ENCODE peak calls at places on chromosomes 5 and 9, in nine cellular contexts. F, B, P, N, W, O, G, E and D are unnamed samples.
A peak's percentile ranks its signal among the peaks of the same experiment; 100 is the strongest.

GRCh38 chr5:176658007-176658599 is 10.8 kb downstream of the TSPAN17 start:
- DNase-seq in W (no peak), P (peak; percentile 74), N (peak; percentile 72), E (no peak), G (peak; percentile 74), O (peak; percentile 59), F (peak; percentile 70), B (peak; percentile 69), D (peak; percentile 62)

GRCh38 chr5:172724203-172724602 is 46.8 kb downstream of the DUSP1 start:
- DNase-seq in N (no peak), W (no peak), P (no peak), F (no peak), G (no peak), O (peak; percentile 72), E (no peak), B (no peak), D (no peak)

GRCh38 chr5:50966986-50967385 is 300.5 kb downstream of the PARP8 start:
- DNase-seq in O (no peak), N (no peak), P (no peak), W (no peak), B (no peak), E (no peak), F (no peak), G (no peak), D (peak; percentile 51)

GRCh38 chr5:73638344-73639095 is 12.5 kb downstream of the ARHGEF28 start:
- DNase-seq in N (no peak), W (no peak), G (no peak), P (peak; percentile 87), O (no peak), E (no peak), B (no peak), F (no peak), D (peak; percentile 68)

GRCh38 chr9:122220673-122221222 is 8.0 kb downstream of the LHX6 start:
- DNase-seq in E (no peak), W (no peak), B (no peak), P (no peak), G (no peak), F (no peak), N (no peak), O (no peak), D (no peak)

GRCh38 chr9:111838439-111838838 is 43.7 kb upstream of the SHOC1 start:
- DNase-seq in F (no peak), N (no peak), E (no peak), W (no peak), G (no peak), P (no peak), O (no peak), B (no peak), D (no peak)

GRCh38 chr9:111762546-111762945 is 32.2 kb downstream of the SHOC1 start:
- DNase-seq in G (no peak), P (no peak), B (no peak), N (no peak), F (no peak), E (no peak), W (no peak), O (no peak), D (no peak)

GRCh38 chr5:142644640-142645361 is 41.1 kb downstream of the FGF1 start:
- DNase-seq in O (peak; percentile 42), G (no peak), W (peak; percentile 99), P (peak; percentile 100), F (no peak), N (no peak), E (no peak), B (no peak), D (peak; percentile 98)

GRCh38 chr5:115549154-115549553 is 4.6 kb upstream of the FEM1C start:
- DNase-seq in B (peak; percentile 34), G (peak; percentile 58), W (no peak), N (no peak), E (no peak), O (no peak), P (no peak), F (no peak), D (no peak)

GRCh38 chr9:2846115-2846514 is 2.2 kb upstream of the PUM3 start:
- DNase-seq in P (no peak), W (no peak), O (no peak), E (no peak), F (no peak), G (no peak), N (no peak), B (no peak), D (no peak)

GRCh38 chr9:134242706-134243105 is 78.3 kb upstream of the RNU6ATAC start:
- DNase-seq in P (no peak), G (no peak), E (no peak), N (no peak), B (no peak), O (no peak), W (no peak), F (no peak), D (no peak)

GRCh38 chr5:55226027-55226933 is 835 bp downstream of the MCIDAS start:
- DNase-seq in B (peak; percentile 72), E (peak; percentile 65), G (peak; percentile 74), F (peak; percentile 82), W (no peak), O (no peak), P (peak; percentile 25), N (peak; percentile 63), D (peak; percentile 34)

GRCh38 chr5:133610489-133611356 is 1.6 kb downstream of the FSTL4 start:
- DNase-seq in W (no peak), O (peak; percentile 69), G (peak; percentile 73), P (no peak), N (peak; percentile 76), B (peak; percentile 81), E (no peak), F (peak; percentile 73), D (peak; percentile 60)

GRCh38 chr5:93355691-93356090 is 225.3 kb downstream of the NR2F1-AS1 start:
- DNase-seq in N (no peak), F (no peak), E (no peak), B (no peak), P (no peak), W (no peak), O (no peak), G (no peak), D (no peak)

GRCh38 chr9:88090151-88090581 is 48.1 kb downstream of the SPATA31C2 start:
- DNase-seq in O (peak; percentile 89), G (no peak), B (no peak), F (no peak), E (no peak), N (peak; percentile 29), W (no peak), P (peak; percentile 83), D (no peak)

GRCh38 chr9:129612815-129613519 is 7.9 kb downstream of the C9orf50 start:
- DNase-seq in N (no peak), O (no peak), P (no peak), B (no peak), W (no peak), F (no peak), G (no peak), E (no peak), D (no peak)

GRCh38 chr9:129611302-129611800 is 9.6 kb downstream of the C9orf50 start:
- DNase-seq in E (no peak), G (no peak), W (no peak), B (no peak), N (no peak), P (no peak), O (peak; percentile 20), F (no peak), D (no peak)

GRCh38 chr9:129610473-129611301 is 10.2 kb downstream of the C9orf50 start:
- DNase-seq in E (peak; percentile 89), N (peak; percentile 82), B (peak; percentile 90), G (peak; percentile 82), O (peak; percentile 72), F (peak; percentile 83), P (peak; percentile 65), W (no peak), D (peak; percentile 85)

GRCh38 chr9:129613520-129614175 is 7.3 kb downstream of the C9orf50 start:
- DNase-seq in F (no peak), W (no peak), B (no peak), N (no peak), E (no peak), P (no peak), G (no peak), O (no peak), D (peak; percentile 29)

DNA sequence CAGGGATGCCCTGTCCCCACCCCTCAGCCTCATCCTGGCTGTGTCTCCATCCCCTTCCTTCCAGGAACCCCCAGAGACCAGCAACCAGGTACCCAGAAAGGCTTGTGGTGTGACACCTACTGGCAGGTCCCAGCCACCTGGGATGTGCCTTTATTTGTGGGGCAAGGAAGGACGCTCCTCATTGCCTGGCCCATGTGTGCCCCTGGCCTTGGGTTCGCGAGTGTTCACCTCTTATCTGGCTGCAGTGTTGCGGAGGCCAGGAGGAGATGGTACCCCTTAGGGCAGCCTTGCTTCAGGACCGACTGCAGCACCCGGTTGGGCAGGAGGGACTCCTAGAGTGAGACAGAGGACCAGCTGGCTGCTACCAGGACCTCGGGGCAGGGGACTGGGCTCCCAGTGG is 8.8 kb downstream of the C9orf50 start:
- DNase-seq in O (no peak), B (no peak), W (no peak), G (no peak), F (no peak), N (no peak), P (no peak), E (no peak), D (no peak)
- TF ChIP-seq CTCF in O (no peak), B (no peak), W (no peak), G (no peak), F (no peak), N (no peak), P (no peak), E (no peak), D (no peak)

GRCh38 chr9:76433851-76434250 is 25.1 kb upstream of the GCNT1 start:
- DNase-seq in W (no peak), B (no peak), O (no peak), G (no peak), P (peak; percentile 65), F (no peak), E (no peak), N (no peak), D (peak; percentile 62)

GRCh38 chr9:76438841-76439588 is 20.0 kb upstream of the GCNT1 start:
- DNase-seq in O (no peak), B (no peak), W (no peak), G (peak; percentile 47), P (no peak), N (no peak), E (no peak), F (no peak), D (no peak)

GRCh38 chr9:76431601-76432000 is 27.4 kb upstream of the GCNT1 start:
- DNase-seq in F (no peak), B (no peak), W (no peak), O (no peak), G (no peak), N (no peak), P (no peak), E (no peak), D (no peak)

GRCh38 chr9:76433406-76433805 is 25.6 kb upstream of the GCNT1 start:
- DNase-seq in F (no peak), B (no peak), P (no peak), N (no peak), G (no peak), W (no peak), O (no peak), E (no peak), D (no peak)
- TF ChIP-seq CTCF in F (no peak), B (no peak), P (no peak), N (no peak), G (no peak), W (no peak), O (no peak), E (no peak), D (no peak)

GRCh38 chr9:38392235-38393127 is at the start of gene ALDH1B1:
- DNase-seq in N (peak; percentile 90), F (peak; percentile 80), B (peak; percentile 89), W (peak; percentile 35), O (peak; percentile 85), E (peak; percentile 86), P (peak; percentile 74), G (peak; percentile 95), D (peak; percentile 88)
- TF ChIP-seq CTCF in N (no peak), F (peak; percentile 24), B (no peak), W (peak; percentile 40), O (no peak), E (no peak), P (peak; percentile 5), G (peak; percentile 39), D (no peak)

GRCh38 chr5:171355302-171355724 is 32.3 kb upstream of the NPM1 start:
- DNase-seq in B (no peak), W (no peak), N (no peak), F (no peak), G (peak; percentile 60), O (no peak), E (no peak), P (no peak), D (no peak)
- TF ChIP-seq CTCF in B (no peak), W (no peak), N (no peak), F (no peak), G (no peak), O (no peak), E (no peak), P (no peak), D (no peak)